ENCODE peak calls at places on chromosome 20, in seven cellular contexts. V is activated naive CD4-positive, alpha-beta T cell treated with anti-CD3 and anti-CD28 coated beads, Interleukin-2, amount 50 U/mL, for 16 hours; D is stimulated activated CD4-positive, alpha-beta T cell treated with anti-CD3 and anti-CD28 coated beads, Interleukin-1b, Interleukin-23, amount 100 ng/mL, for 1 hour; H is neural progenitor cell; F is MV-4-11; C is CD8-positive, alpha-beta memory T cell; Z is AG20443. A is an unnamed sample.

GRCh38 chr20:33372993-33373441 is 28.3 kb downstream of the CDK5RAP1 start:
- DNase-seq in V (no peak), D (no peak), H (no peak), F (no peak), C (no peak), Z (no peak), A (no peak)

GRCh38 chr20:46230811-46231282 is 77.5 kb downstream of the CDH22 start:
- DNase-seq in V (no peak), D (no peak), H (peak; percentile 91), F (peak; percentile 10), C (no peak), Z (peak; percentile 53), A (peak; percentile 57)

GRCh38 chr20:50464725-50465650 is 45.2 kb upstream of the PTPN1 start:
- DNase-seq in V (no peak), D (no peak), H (no peak), F (no peak), C (no peak), Z (no peak), A (no peak)

GRCh38 chr20:37968726-37969401 is 64.4 kb downstream of the TTI1 start:
- DNase-seq in V (no peak), D (no peak), H (peak; percentile 58), F (no peak), C (no peak), Z (no peak), A (no peak)

GRCh38 chr20:24949756-24950127 is 673 bp downstream of the CST7 start:
- DNase-seq in V (no peak), D (no peak), H (no peak), F (peak; percentile 62), C (no peak), Z (no peak), A (no peak)

GRCh38 chr20:61308171-61308795 is 56.2 kb downstream of the CDH4 start:
- DNase-seq in V (no peak), D (no peak), H (no peak), F (no peak), C (no peak), Z (no peak), A (no peak)

GRCh38 chr20:61014486-61014885 is 237.6 kb upstream of the CDH4 start:
- DNase-seq in V (no peak), D (no peak), H (no peak), F (no peak), C (no peak), Z (no peak), A (no peak)

GRCh38 chr20:62913043-62913630 is 13.2 kb downstream of the DIDO1 start:
- DNase-seq in V (no peak), D (no peak), H (no peak), F (no peak), C (no peak), Z (no peak), A (no peak)

GRCh38 chr20:16173044-16173443 is 400.2 kb downstream of the KIF16B start:
- DNase-seq in V (no peak), D (no peak), H (no peak), F (no peak), C (no peak), Z (no peak), A (no peak)

GRCh38 chr20:54108817-54109216 is 38.4 kb upstream of the BCAS1 start:
- DNase-seq in V (no peak), D (no peak), H (no peak), F (no peak), C (no peak), Z (no peak), A (no peak)

GRCh38 chr20:18754030-18754659 is 59.4 kb upstream of the SCP2D1 start:
- DNase-seq in V (no peak), D (no peak), H (no peak), F (peak; percentile 11), C (no peak), Z (no peak), A (no peak)

GRCh38 chr20:3209946-3210317 is 634 bp downstream of the ITPA start:
- DNase-seq in V (no peak), D (no peak), H (no peak), F (no peak), C (no peak), Z (peak; percentile 42), A (no peak)

GRCh38 chr20:8523684-8524083 is 391.6 kb downstream of the PLCB1 start:
- DNase-seq in V (no peak), D (no peak), H (peak; percentile 15), F (peak; percentile 41), C (no peak), Z (no peak), A (no peak)

GRCh38 chr20:62409935-62410741 is 3.1 kb upstream of the CABLES2 start:
- DNase-seq in V (peak; percentile 49), D (no peak), H (peak; percentile 84), F (peak; percentile 24), C (peak; percentile 56), Z (peak; percentile 39), A (peak; percentile 93)

GRCh38 chr20:53387983-53388675 is 205.5 kb downstream of the ZNF217 start:
- DNase-seq in V (peak; percentile 50), D (no peak), H (no peak), F (no peak), C (peak; percentile 56), Z (no peak), A (no peak)

GRCh38 chr20:59295531-59295930 is 4.9 kb upstream of the EDN3 start:
- DNase-seq in V (no peak), D (no peak), H (no peak), F (no peak), C (no peak), Z (no peak), A (no peak)

GRCh38 chr20:46683620-46683938 is 5.7 kb downstream of the TP53RK start:
- DNase-seq in V (no peak), D (no peak), H (no peak), F (peak; percentile 59), C (no peak), Z (no peak), A (no peak)

GRCh38 chr20:5996765-5997164 is 46.3 kb downstream of the MCM8 start:
- DNase-seq in V (peak; percentile 13), D (no peak), H (peak; percentile 4), F (peak; percentile 58), C (peak; percentile 76), Z (no peak), A (no peak)

GRCh38 chr20:44792794-44793193 is 17.6 kb downstream of the RIMS4 start:
- DNase-seq in V (no peak), D (no peak), H (no peak), F (peak; percentile 42), C (no peak), Z (no peak), A (no peak)

GRCh38 chr20:49284818-49285217 is 7.0 kb upstream of the ZNFX1 start:
- DNase-seq in V (no peak), D (no peak), H (no peak), F (no peak), C (no peak), Z (no peak), A (no peak)

GRCh38 chr20:10635476-10636208 is 38.2 kb downstream of the JAG1 start:
- DNase-seq in V (no peak), D (no peak), H (no peak), F (no peak), C (no peak), Z (no peak), A (no peak)

GRCh38 chr20:23085415-23086055 is 589 bp downstream of the CD93 start:
- DNase-seq in V (no peak), D (no peak), H (no peak), F (no peak), C (no peak), Z (no peak), A (no peak)

GRCh38 chr20:17304785-17305184 is 77.9 kb downstream of the PCSK2 start:
- DNase-seq in V (no peak), D (no peak), H (peak; percentile 50), F (no peak), C (no peak), Z (no peak), A (no peak)

GRCh38 chr20:3431109-3431508 is 23.6 kb upstream of the DNAAF9 start:
- DNase-seq in V (no peak), D (no peak), H (no peak), F (peak; percentile 63), C (no peak), Z (peak; percentile 46), A (no peak)

GRCh38 chr20:37294262-37294981 is 5.0 kb downstream of the MANBAL start:
- DNase-seq in V (no peak), D (no peak), H (no peak), F (peak; percentile 54), C (no peak), Z (no peak), A (no peak)

GRCh38 chr20:62702886-62703852 is 5.5 kb upstream of the NTSR1 start:
- DNase-seq in V (no peak), D (no peak), H (no peak), F (peak; percentile 82), C (peak; percentile 58), Z (peak; percentile 91), A (no peak)

GRCh38 chr20:37649017-37649416 is 44.8 kb upstream of the CTNNBL1 start:
- DNase-seq in V (no peak), D (no peak), H (no peak), F (no peak), C (no peak), Z (peak; percentile 45), A (no peak)

GRCh38 chr20:19934792-19935491 is 82.2 kb upstream of the NAA20 start:
- DNase-seq in V (no peak), D (no peak), H (no peak), F (peak; percentile 96), C (no peak), Z (no peak), A (peak; percentile 41)

GRCh38 chr20:38453941-38454340 is 18.7 kb upstream of the RALGAPB start:
- DNase-seq in V (no peak), D (no peak), H (no peak), F (peak; percentile 8), C (no peak), Z (no peak), A (no peak)

GRCh38 chr20:35395728-35396127 is 16.0 kb downstream of the UQCC1 start:
- DNase-seq in V (no peak), D (no peak), H (no peak), F (no peak), C (no peak), Z (peak; percentile 76), A (no peak)

GRCh38 chr20:41004561-41005360 is 23.9 kb upstream of the TOP1 start:
- DNase-seq in V (no peak), D (no peak), H (no peak), F (peak; percentile 33), C (no peak), Z (no peak), A (no peak)

GRCh38 chr20:63802469-63803240 is 28.4 kb downstream of the ZBTB46 start:
- DNase-seq in V (no peak), D (no peak), H (no peak), F (peak; percentile 24), C (no peak), Z (no peak), A (no peak)

GRCh38 chr20:19676202-19676601 is 81.9 kb upstream of the RIN2 start:
- DNase-seq in V (no peak), D (no peak), H (no peak), F (no peak), C (no peak), Z (no peak), A (no peak)

GRCh38 chr20:1664911-1665310 is 7.3 kb upstream of the SIRPG start:
- DNase-seq in V (peak; percentile 49), D (no peak), H (no peak), F (no peak), C (peak; percentile 78), Z (no peak), A (no peak)

GRCh38 chr20:43953919-43954617 is 39.4 kb downstream of the TOX2 start:
- DNase-seq in V (no peak), D (no peak), H (no peak), F (no peak), C (no peak), Z (no peak), A (no peak)

A was measured in testis.